ENCODE peak calls at places on chromosomes 16 and 17, in four cellular contexts. One of them, this sample, is unnamed.

GRCh38 chr17:7632492-7632894 is 2.6 kb downstream of the SHBG start:
- DNase-seq in A549: peak
- DNase-seq in HepG2: no peak
- DNase-seq in GM12878: no peak
- DNase-seq in this sample: peak

GRCh38 chr17:7056386-7056785 is 12.5 kb upstream of the SLC16A11 start:
- DNase-seq in GM12878: no peak
- DNase-seq in HepG2: no peak
- DNase-seq in A549: no peak
- DNase-seq in this sample: no peak

GRCh38 chr17:79915850-79916430 is 76.7 kb upstream of the CBX4 start:
- DNase-seq in GM12878: no peak
- DNase-seq in HepG2: peak
- DNase-seq in A549: peak
- DNase-seq in this sample: peak

GRCh38 chr17:7177954-7178477 is 1.2 kb downstream of the ASGR1 start:
- DNase-seq in HepG2: peak
- DNase-seq in GM12878: no peak
- DNase-seq in A549: no peak
- DNase-seq in this sample: peak

GRCh38 chr17:61449707-61450640 is 2.2 kb upstream of the TBX4 start:
- DNase-seq in HepG2: no peak
- DNase-seq in A549: no peak
- DNase-seq in GM12878: no peak
- DNase-seq in this sample: no peak

GRCh38 chr17:59521465-59522126 is 43.8 kb upstream of the DHX40 start:
- DNase-seq in GM12878: peak
- DNase-seq in A549: peak
- DNase-seq in HepG2: peak
- DNase-seq in this sample: peak

GRCh38 chr16:87608400-87608985 is 6.2 kb downstream of the JPH3 start:
- DNase-seq in GM12878: no peak
- DNase-seq in A549: peak
- DNase-seq in HepG2: peak
- DNase-seq in this sample: peak

GRCh38 chr16:88920618-88921602 is 54.5 kb upstream of the PABPN1L start:
- DNase-seq in A549: no peak
- DNase-seq in HepG2: no peak
- DNase-seq in GM12878: no peak
- DNase-seq in this sample: no peak

GRCh38 chr17:44900894-44901293 is 1.6 kb upstream of the EFTUD2 start:
- DNase-seq in HepG2: no peak
- DNase-seq in A549: peak
- DNase-seq in GM12878: no peak
- DNase-seq in this sample: no peak

GRCh38 chr16:84367750-84368320 is 503 bp upstream of the ATP2C2 start:
- DNase-seq in A549: no peak
- DNase-seq in GM12878: no peak
- DNase-seq in HepG2: no peak
- DNase-seq in this sample: no peak

GRCh38 chr17:49496183-49496865 is 1.2 kb downstream of the NGFR start:
- DNase-seq in A549: peak
- DNase-seq in HepG2: no peak
- DNase-seq in GM12878: no peak
- DNase-seq in this sample: peak

GRCh38 chr16:65457084-65457483 is 335.2 kb upstream of the CDH11 start:
- DNase-seq in HepG2: no peak
- DNase-seq in A549: no peak
- DNase-seq in GM12878: no peak
- DNase-seq in this sample: no peak

GRCh38 chr17:48561894-48562810 is 16.0 kb downstream of the HOXB4 start:
- DNase-seq in A549: no peak
- DNase-seq in GM12878: peak
- DNase-seq in HepG2: no peak
- DNase-seq in this sample: peak

GRCh38 chr17:2701161-2701995 is 10.2 kb downstream of the CLUH start:
- DNase-seq in HepG2: no peak
- DNase-seq in GM12878: no peak
- DNase-seq in A549: no peak
- DNase-seq in this sample: no peak

GRCh38 chr16:86337581-86338402 is 172.5 kb upstream of the FOXF1 start:
- DNase-seq in A549: no peak
- DNase-seq in GM12878: no peak
- DNase-seq in HepG2: no peak
- DNase-seq in this sample: no peak

GRCh38 chr17:2936771-2937321 is 126.6 kb downstream of the OR1D5 start:
- DNase-seq in HepG2: no peak
- DNase-seq in A549: no peak
- DNase-seq in GM12878: no peak
- DNase-seq in this sample: no peak

GRCh38 chr17:10125761-10126553 is 72.4 kb downstream of the GAS7 start:
- DNase-seq in A549: no peak
- DNase-seq in GM12878: no peak
- DNase-seq in HepG2: no peak
- DNase-seq in this sample: no peak

GRCh38 chr17:27540300-27541105 is 84.3 kb downstream of the KSR1 start:
- DNase-seq in GM12878: no peak
- DNase-seq in HepG2: peak
- DNase-seq in A549: peak
- DNase-seq in this sample: no peak

GRCh38 chr17:35799942-35800341 is 4.5 kb upstream of the MMP28 start:
- DNase-seq in GM12878: no peak
- DNase-seq in A549: peak
- DNase-seq in HepG2: no peak
- DNase-seq in this sample: no peak

GRCh38 chr16:896261-897199 is 74.3 kb downstream of the LMF1 start:
- DNase-seq in HepG2: no peak
- DNase-seq in GM12878: no peak
- DNase-seq in A549: no peak
- DNase-seq in this sample: no peak

GRCh38 chr16:46822270-46822669 is 8.7 kb downstream of the C16orf87 start:
- DNase-seq in A549: no peak
- DNase-seq in GM12878: peak
- DNase-seq in HepG2: no peak
- DNase-seq in this sample: no peak

GRCh38 chr17:17156107-17156506 is 50.0 kb downstream of the PLD6 start:
- DNase-seq in GM12878: no peak
- DNase-seq in HepG2: no peak
- DNase-seq in A549: no peak
- DNase-seq in this sample: no peak

GRCh38 chr16:5918553-5919127 is 821.0 kb upstream of the EEF2KMT start:
- DNase-seq in A549: no peak
- DNase-seq in GM12878: no peak
- DNase-seq in HepG2: peak
- DNase-seq in this sample: peak

GRCh38 chr16:27721548-27722265 is 171.8 kb downstream of the KATNIP start:
- DNase-seq in GM12878: no peak
- DNase-seq in HepG2: peak
- DNase-seq in A549: no peak
- DNase-seq in this sample: no peak

GRCh38 chr16:73483934-73484712 is 436.2 kb upstream of the ZFHX3 start:
- DNase-seq in GM12878: no peak
- DNase-seq in HepG2: no peak
- DNase-seq in A549: no peak
- DNase-seq in this sample: no peak

GRCh38 chr17:55163408-55163807 is 101.4 kb upstream of the HLF start:
- DNase-seq in A549: no peak
- DNase-seq in HepG2: no peak
- DNase-seq in GM12878: no peak
- DNase-seq in this sample: no peak

GRCh38 chr17:2172447-2172938 is 117.6 kb downstream of the HIC1 start:
- DNase-seq in GM12878: no peak
- DNase-seq in A549: peak
- DNase-seq in HepG2: no peak
- DNase-seq in this sample: no peak

GRCh38 chr16:22198547-22199293 is 7.4 kb upstream of the EEF2K start:
- DNase-seq in GM12878: no peak
- DNase-seq in A549: peak
- DNase-seq in HepG2: no peak
- DNase-seq in this sample: no peak

GRCh38 chr17:73584049-73584448 is 60.2 kb downstream of the SDK2 start:
- DNase-seq in A549: no peak
- DNase-seq in GM12878: no peak
- DNase-seq in HepG2: no peak
- DNase-seq in this sample: no peak

GRCh38 chr17:73140531-73140930 is 24.3 kb upstream of the SSTR2 start:
- DNase-seq in A549: no peak
- DNase-seq in HepG2: no peak
- DNase-seq in GM12878: no peak
- DNase-seq in this sample: no peak

GRCh38 chr17:39404542-39405378 is 3.3 kb upstream of the FBXL20 start:
- DNase-seq in GM12878: no peak
- DNase-seq in A549: peak
- DNase-seq in HepG2: no peak
- DNase-seq in this sample: peak

GRCh38 chr17:50052241-50052788 is 3.6 kb upstream of the ITGA3 start:
- DNase-seq in GM12878: no peak
- DNase-seq in HepG2: no peak
- DNase-seq in A549: no peak
- DNase-seq in this sample: no peak

GRCh38 chr16:19817122-19817521 is 67.5 kb downstream of the GPRC5B start:
- DNase-seq in GM12878: no peak
- DNase-seq in A549: no peak
- DNase-seq in HepG2: no peak
- DNase-seq in this sample: no peak

GRCh38 chr16:88363239-88363891 is 19.4 kb upstream of the ZNF469 start:
- DNase-seq in HepG2: no peak
- DNase-seq in GM12878: peak
- DNase-seq in A549: no peak
- DNase-seq in this sample: no peak

GRCh38 chr17:30831257-30831656 is 509 bp upstream of the ATAD5 start:
- DNase-seq in GM12878: no peak
- DNase-seq in A549: peak
- DNase-seq in HepG2: no peak
- DNase-seq in this sample: peak

GRCh38 chr17:62819511-62820221 is 11.6 kb upstream of the MARCHF10 start:
- DNase-seq in GM12878: no peak
- DNase-seq in A549: peak
- DNase-seq in HepG2: peak
- DNase-seq in this sample: no peak

GRCh38 chr17:70024253-70024652 is 50.8 kb upstream of the KCNJ16 start:
- DNase-seq in GM12878: no peak
- DNase-seq in A549: no peak
- DNase-seq in HepG2: no peak
- DNase-seq in this sample: no peak

GRCh38 chr16:1930338-1930720 is 12.1 kb upstream of the HS3ST6 start:
- DNase-seq in HepG2: no peak
- DNase-seq in A549: no peak
- DNase-seq in GM12878: no peak
- DNase-seq in this sample: no peak

GRCh38 chr16:50480206-50480605 is 68.0 kb upstream of the NKD1 start:
- DNase-seq in A549: no peak
- DNase-seq in GM12878: no peak
- DNase-seq in HepG2: no peak
- DNase-seq in this sample: no peak

GRCh38 chr17:1147664-1148063 is 32.1 kb downstream of the ABR start:
- DNase-seq in HepG2: peak
- DNase-seq in A549: peak
- DNase-seq in GM12878: no peak
- DNase-seq in this sample: peak

GRCh38 chr16:35798885-35799426 is 2339.5 kb downstream of the TP53TG3F start:
- DNase-seq in HepG2: no peak
- DNase-seq in A549: peak
- DNase-seq in GM12878: no peak
- DNase-seq in this sample: no peak
- TF ChIP-seq CHD2 in HepG2: no peak
- TF ChIP-seq CHD2 in A549: no peak
- TF ChIP-seq CHD2 in GM12878: no peak
- TF ChIP-seq CHD2 in this sample: no peak

GRCh38 chr17:68398731-68399637 is 58.3 kb downstream of the WIPI1 start:
- DNase-seq in HepG2: peak
- DNase-seq in A549: peak
- DNase-seq in GM12878: no peak
- DNase-seq in this sample: peak
- TF ChIP-seq CHD2 in HepG2: peak
- TF ChIP-seq CHD2 in A549: no peak
- TF ChIP-seq CHD2 in GM12878: no peak
- TF ChIP-seq CHD2 in this sample: no peak

DNA sequence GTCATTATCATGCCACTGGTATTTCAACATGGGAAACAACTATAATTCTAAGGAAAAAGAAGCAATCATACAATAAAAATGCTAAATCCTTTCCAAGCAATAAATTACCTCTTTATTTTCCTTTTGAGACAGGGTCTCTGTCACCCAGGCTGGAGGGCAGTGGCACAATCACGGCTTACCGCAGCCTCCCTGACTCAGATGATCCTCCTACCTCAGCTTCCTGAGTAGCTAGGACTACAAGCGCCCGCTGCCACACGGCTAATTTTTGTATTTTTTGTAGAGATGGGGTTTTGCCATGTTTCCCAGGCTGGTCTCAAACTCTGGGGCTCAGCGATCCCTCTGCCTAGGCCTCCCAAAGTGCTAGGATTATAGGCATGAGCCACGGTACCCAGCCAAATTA is 24.1 kb downstream of the CNOT1 start:
- DNase-seq in A549: no peak
- DNase-seq in HepG2: no peak
- DNase-seq in GM12878: no peak
- DNase-seq in this sample: no peak
- TF ChIP-seq CHD2 in A549: no peak
- TF ChIP-seq CHD2 in HepG2: no peak
- TF ChIP-seq CHD2 in GM12878: no peak
- TF ChIP-seq CHD2 in this sample: no peak

DNA sequence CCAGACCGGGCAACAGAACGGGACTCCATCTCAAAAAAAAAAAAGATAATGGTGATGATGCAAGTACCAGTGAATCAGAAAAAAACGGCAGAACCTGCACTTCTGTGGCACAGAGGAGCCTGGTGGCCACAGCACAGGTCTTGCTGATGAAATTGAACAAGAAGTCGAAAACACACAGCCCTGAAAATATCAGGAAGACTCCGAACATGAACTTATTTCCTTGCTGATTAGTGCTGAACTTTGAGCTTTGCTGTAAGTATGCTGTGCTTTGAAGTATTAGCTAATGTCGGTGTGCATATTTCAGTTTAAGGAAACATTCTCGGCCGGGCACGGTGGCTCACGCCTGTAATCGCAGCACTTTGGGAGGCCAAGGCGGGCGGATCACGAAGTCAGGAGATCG is 10.9 kb upstream of the MYO15B start:
- DNase-seq in A549: no peak
- DNase-seq in GM12878: no peak
- DNase-seq in HepG2: peak
- DNase-seq in this sample: no peak
- TF ChIP-seq CHD2 in A549: no peak
- TF ChIP-seq CHD2 in GM12878: no peak
- TF ChIP-seq CHD2 in HepG2: no peak
- TF ChIP-seq CHD2 in this sample: no peak

GRCh38 chr16:30953111-30953510 is 4.2 kb downstream of the ORAI3 start:
- DNase-seq in HepG2: no peak
- DNase-seq in A549: no peak
- DNase-seq in GM12878: no peak
- DNase-seq in this sample: no peak
- TF ChIP-seq CHD2 in HepG2: no peak
- TF ChIP-seq CHD2 in A549: no peak
- TF ChIP-seq CHD2 in GM12878: no peak
- TF ChIP-seq CHD2 in this sample: no peak

GRCh38 chr16:26672206-26672605 is 394.5 kb upstream of the C16orf82 start:
- DNase-seq in GM12878: no peak
- DNase-seq in HepG2: no peak
- DNase-seq in A549: no peak
- DNase-seq in this sample: no peak
- TF ChIP-seq CHD2 in GM12878: no peak
- TF ChIP-seq CHD2 in HepG2: no peak
- TF ChIP-seq CHD2 in A549: no peak
- TF ChIP-seq CHD2 in this sample: no peak

This sample was measured in K562.